ENCODE peak calls at places on chromosomes 1 and 21, in six cellular contexts. N is CD4-positive, CD25-positive, alpha-beta regulatory T cell; I is GM23338; V is thyroid gland; F is Peyer's patch; D is mesendoderm. K is an unnamed sample. For H3K4me1, the result is how much of the 10 kb centered on the place peaks cover.

GRCh38 chr1:36651176-36651910 is 168.6 kb upstream of the CSF3R start:
- DNase-seq in D (peak), N (no peak), V (no peak), I (no peak), F (no peak), K (no peak)

GRCh38 chr21:46128106-46128982 is 27.0 kb downstream of the FTCD start:
- DNase-seq in V (no peak), D (no peak), F (no peak), N (no peak), I (no peak), K (no peak)

GRCh38 chr1:10556430-10557005 is 81.8 kb downstream of the PEX14 start:
- DNase-seq in I (peak), D (peak), F (no peak), V (no peak), N (no peak), K (no peak)

GRCh38 chr1:94068096-94068830 is 52.7 kb downstream of the ABCA4 start:
- DNase-seq in I (no peak), F (no peak), D (peak), V (no peak), N (no peak), K (no peak)

GRCh38 chr1:245412301-245412700 is 257.5 kb downstream of the KIF26B start:
- DNase-seq in F (no peak), N (no peak), D (no peak), I (no peak), V (no peak), K (no peak)

GRCh38 chr1:59169703-59170102 is 127.2 kb upstream of the FGGY start:
- DNase-seq in F (no peak), N (no peak), V (no peak), I (no peak), D (no peak), K (no peak)

GRCh38 chr1:187763465-187763864 is 934.7 kb downstream of the PLA2G4A start:
- DNase-seq in V (no peak), D (no peak), N (no peak), I (no peak), F (no peak), K (no peak)

GRCh38 chr1:200925821-200926220 is 31.1 kb downstream of the INAVA start:
- DNase-seq in V (no peak), F (no peak), D (no peak), I (no peak), N (no peak), K (no peak)

GRCh38 chr1:248900637-248901036 is 5.4 kb upstream of the PGBD2 start:
- DNase-seq in D (no peak), I (no peak), V (no peak), F (no peak), N (no peak), K (no peak)

GRCh38 chr1:210342986-210343780 is 14.5 kb downstream of the HHAT start:
- DNase-seq in D (no peak), N (no peak), V (no peak), I (no peak), F (peak), K (no peak)

GRCh38 chr1:159279754-159280153 is 22.4 kb upstream of the FCER1A start:
- DNase-seq in D (no peak), I (no peak), F (no peak), N (no peak), V (no peak), K (no peak)

GRCh38 chr1:62274496-62274895 is 44.7 kb downstream of the KANK4 start:
- DNase-seq in I (no peak), F (no peak), D (no peak), N (no peak), V (no peak), K (no peak)

GRCh38 chr1:231039161-231040018 is 664 bp downstream of the FAM89A start:
- DNase-seq in V (peak), N (peak), D (peak), F (peak), I (peak), K (no peak)

GRCh38 chr1:54807756-54808155 is 6.6 kb upstream of the TTC22 start:
- DNase-seq in N (no peak), V (no peak), D (no peak), F (peak), I (no peak), K (no peak)

GRCh38 chr1:110011527-110012041 is 22.8 kb upstream of the STRIP1 start:
- DNase-seq in D (peak), V (no peak), F (peak), N (peak), I (peak), K (no peak)

GRCh38 chr1:26829214-26829911 is 2.9 kb downstream of the ZDHHC18 start:
- DNase-seq in F (no peak), D (no peak), V (no peak), N (no peak), I (no peak), K (no peak)
- H3K4me3 ChIP-seq in F (no peak), D (no peak), V (no peak), N (peak), I (no peak), K (no peak)

GRCh38 chr1:68211781-68212180 is 20.5 kb downstream of the WLS start:
- DNase-seq in N (no peak), I (no peak), F (no peak), D (no peak), V (no peak), K (no peak)
- H3K4me1 ChIP-seq in N (under half), I (under half), F (under half), D (under half), V (under half), K (under half)

GRCh38 chr1:154962795-154963330 is 1.3 kb upstream of the PYGO2 start:
- DNase-seq in V (no peak), I (no peak), D (no peak), F (no peak), N (no peak), K (no peak)
- H3K4me3 ChIP-seq in V (no peak), I (peak), D (no peak), F (peak), N (peak), K (no peak)

DNA sequence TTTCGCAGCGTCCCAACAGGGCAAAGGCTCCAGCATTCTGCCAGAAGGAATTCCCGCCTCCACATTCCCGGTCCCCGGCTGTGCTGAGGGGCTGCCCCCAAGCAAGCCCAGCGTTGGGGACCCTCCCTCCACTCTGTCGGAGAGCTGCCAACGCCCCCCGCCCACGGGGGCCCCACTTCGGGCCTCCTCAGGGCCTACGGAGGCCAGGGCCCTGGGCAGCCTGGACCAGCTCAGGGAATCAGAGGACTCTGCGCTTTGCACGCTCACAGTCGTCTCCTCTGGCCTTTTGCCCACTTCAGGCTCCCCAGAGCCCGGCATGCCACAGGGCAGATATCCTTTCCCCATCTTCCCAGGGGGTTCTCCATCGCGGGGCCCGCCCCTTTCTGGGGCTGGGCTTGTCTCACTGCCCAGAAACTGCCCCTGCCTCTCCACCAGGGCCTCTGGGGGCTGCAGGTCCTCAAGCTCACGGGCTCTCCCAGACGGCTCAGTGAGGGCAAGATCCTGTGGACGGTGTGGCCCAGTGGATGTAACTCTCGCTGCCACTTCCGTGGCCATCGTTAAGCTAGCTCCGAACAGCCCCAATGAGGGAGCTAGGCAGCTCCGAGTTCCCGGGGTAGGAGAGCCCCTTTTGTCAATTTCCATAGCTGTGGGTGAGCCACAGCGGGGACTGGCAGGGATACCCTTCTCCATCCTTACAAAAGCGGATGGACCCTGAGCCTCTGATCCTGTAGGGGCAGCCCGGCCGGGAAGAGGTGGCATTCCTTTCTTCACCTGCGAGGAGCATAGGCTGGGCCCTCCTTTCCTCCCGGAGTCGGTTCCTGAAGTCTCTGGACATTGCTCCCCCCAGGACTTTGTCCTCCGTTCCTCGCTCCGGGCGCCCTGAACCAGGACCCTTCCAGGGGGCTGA is 2.8 kb downstream of the ITPKB start:
- DNase-seq in D (peak), N (no peak), V (no peak), F (no peak), I (peak), K (no peak)
- H3K4me1 ChIP-seq in D (under half), N (half or more), V (under half), F (under half), I (under half), K (under half)

GRCh38 chr1:167223144-167224103 is 2.7 kb downstream of the POU2F1 start:
- DNase-seq in D (no peak), I (no peak), F (no peak), N (no peak), V (no peak), K (no peak)
- H3K4me3 ChIP-seq in D (no peak), I (peak), F (no peak), N (peak), V (no peak), K (no peak)

GRCh38 chr1:189752461-189752860 is 725.2 kb downstream of the BRINP3 start:
- DNase-seq in I (no peak), V (no peak), D (no peak), F (no peak), N (no peak), K (no peak)
- H3K4me1 ChIP-seq in I (under half), V (under half), D (under half), F (under half), N (under half), K (under half)

GRCh38 chr1:233613252-233614172 is at the start of gene KCNK1:
- DNase-seq in I (peak), N (no peak), V (peak), D (peak), F (no peak), K (no peak)

GRCh38 chr1:233614743-233615521 is 1.0 kb downstream of the KCNK1 start:
- DNase-seq in N (no peak), I (peak), F (no peak), D (peak), V (peak), K (no peak)

GRCh38 chr1:233617025-233617424 is 3.1 kb downstream of the KCNK1 start:
- DNase-seq in I (no peak), N (no peak), V (no peak), F (no peak), D (no peak), K (no peak)

GRCh38 chr1:233615571-233615970 is 1.7 kb downstream of the KCNK1 start:
- DNase-seq in D (no peak), I (no peak), V (no peak), F (no peak), N (no peak), K (no peak)

DNA sequence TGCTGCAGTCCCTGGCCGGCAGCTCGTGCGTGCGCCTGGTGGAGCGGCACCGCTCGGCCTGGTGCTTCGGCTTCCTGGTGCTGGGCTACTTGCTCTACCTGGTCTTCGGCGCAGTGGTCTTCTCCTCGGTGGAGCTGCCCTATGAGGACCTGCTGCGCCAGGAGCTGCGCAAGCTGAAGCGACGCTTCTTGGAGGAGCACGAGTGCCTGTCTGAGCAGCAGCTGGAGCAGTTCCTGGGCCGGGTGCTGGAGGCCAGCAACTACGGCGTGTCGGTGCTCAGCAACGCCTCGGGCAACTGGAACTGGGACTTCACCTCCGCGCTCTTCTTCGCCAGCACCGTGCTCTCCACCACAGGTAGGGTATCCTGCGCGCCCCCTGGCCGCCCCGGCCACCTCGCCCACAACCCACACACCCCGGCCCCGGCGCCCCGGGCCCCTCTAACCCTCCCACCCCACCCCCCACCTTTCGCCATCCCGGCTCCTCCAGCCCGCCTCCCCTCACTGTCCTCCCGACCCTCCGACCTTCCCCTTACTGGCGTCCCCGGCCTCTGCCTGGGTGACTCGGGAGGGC is 352 bp downstream of the KCNK1 start:
- DNase-seq in F (no peak), V (peak), D (peak), N (no peak), I (peak), K (no peak)
- H3K4me3 ChIP-seq in F (peak), V (peak), D (peak), N (no peak), I (peak), K (peak)

DNA sequence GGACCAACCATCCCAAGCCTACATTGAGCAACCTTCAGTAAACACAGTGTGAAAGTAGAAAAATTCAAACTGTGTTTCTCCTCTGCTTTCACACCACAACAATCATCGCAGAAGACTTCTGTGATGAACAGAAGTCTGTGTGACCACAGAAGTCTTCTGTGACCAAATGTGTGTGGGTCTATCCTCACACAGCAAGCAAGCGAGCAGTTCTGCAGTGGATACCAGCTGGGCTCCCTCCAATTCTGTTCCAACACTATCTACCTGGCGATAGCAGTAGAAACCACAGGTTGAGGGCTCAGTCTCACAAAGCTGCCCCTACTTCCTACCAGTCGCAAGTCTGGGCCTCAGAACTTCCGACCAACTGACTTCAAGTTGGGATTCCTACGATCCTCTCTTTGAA is 21.1 kb upstream of the RAP1A start:
- DNase-seq in N (peak), V (no peak), F (no peak), D (no peak), I (no peak), K (no peak)
- H3K4me1 ChIP-seq in N (half or more), V (under half), F (under half), D (under half), I (under half), K (under half)

GRCh38 chr1:214547747-214548146 is 3.7 kb downstream of the PTPN14 start:
- DNase-seq in F (no peak), I (no peak), N (no peak), V (no peak), D (no peak), K (no peak)
- H3K4me3 ChIP-seq in F (no peak), I (no peak), N (no peak), V (no peak), D (no peak), K (no peak)